ENCODE peak calls at places on chromosomes 6 and 20, in ten cellular contexts. Y is RWPE1, S is ovary, U is heart right ventricle, C is fibroblast of lung, T is substantia nigra, Z is A549, E is lung, L is psoas muscle, P is colonic mucosa. I is an unnamed sample.

GRCh38 chr6:155234687-155235543 is 28.9 kb upstream of the CLDN20 start:
- DNase-seq in Y (no peak), S (no peak), U (no peak), C (peak), T (no peak), Z (no peak), E (no peak), L (no peak), P (no peak), I (no peak)

GRCh38 chr20:32527052-32527446 is 58.1 kb downstream of the NOL4L start:
- DNase-seq in Y (no peak), S (no peak), U (no peak), C (no peak), T (no peak), Z (no peak), E (no peak), L (no peak), P (no peak), I (no peak)

GRCh38 chr6:136103763-136104311 is 146.3 kb downstream of the MTFR2 start:
- DNase-seq in Y (no peak), S (peak), U (peak), C (no peak), T (peak), Z (no peak), E (no peak), L (peak), P (peak), I (no peak)

GRCh38 chr20:8394308-8394945 is 262.4 kb downstream of the PLCB1 start:
- DNase-seq in Y (no peak), S (no peak), U (no peak), C (peak), T (no peak), Z (no peak), E (no peak), L (no peak), P (no peak), I (no peak)

GRCh38 chr20:57056651-57057050 is 209.8 kb downstream of the BMP7 start:
- DNase-seq in Y (no peak), S (no peak), U (no peak), C (peak), T (no peak), Z (no peak), E (no peak), L (no peak), P (no peak), I (no peak)

GRCh38 chr20:35312348-35312747 is 20.1 kb upstream of the FAM83C start:
- DNase-seq in Y (peak), S (no peak), U (no peak), C (peak), T (no peak), Z (peak), E (no peak), L (no peak), P (no peak), I (no peak)

GRCh38 chr6:37862992-37863391 is 43.5 kb downstream of the ZFAND3 start:
- DNase-seq in Y (peak), S (no peak), U (no peak), C (peak), T (no peak), Z (peak), E (no peak), L (no peak), P (no peak), I (peak)

GRCh38 chr6:1720620-1721322 is 111.1 kb downstream of the FOXC1 start:
- DNase-seq in Y (no peak), S (no peak), U (no peak), C (no peak), T (no peak), Z (no peak), E (no peak), L (no peak), P (no peak), I (no peak)

GRCh38 chr20:18496042-18496441 is 983 bp downstream of the RBBP9 start:
- DNase-seq in Y (no peak), S (no peak), U (no peak), C (peak), T (no peak), Z (no peak), E (no peak), L (no peak), P (no peak), I (no peak)

GRCh38 chr6:128655978-128656498 is 135.6 kb upstream of the PTPRK start:
- DNase-seq in Y (peak), S (no peak), U (no peak), C (peak), T (no peak), Z (peak), E (no peak), L (no peak), P (no peak), I (peak)

GRCh38 chr20:36435799-36436541 is 105.3 kb upstream of the MYL9 start:
- DNase-seq in Y (peak), S (peak), U (peak), C (peak), T (peak), Z (peak), E (peak), L (peak), P (peak), I (no peak)

GRCh38 chr20:10316582-10316981 is 98.0 kb downstream of the SNAP25 start:
- DNase-seq in Y (no peak), S (no peak), U (no peak), C (no peak), T (no peak), Z (peak), E (no peak), L (no peak), P (no peak), I (no peak)

GRCh38 chr6:14498748-14499147 is 381.2 kb downstream of the CD83 start:
- DNase-seq in Y (no peak), S (no peak), U (no peak), C (no peak), T (no peak), Z (no peak), E (no peak), L (no peak), P (no peak), I (no peak)

GRCh38 chr6:3351837-3352524 is 93.2 kb downstream of the PSMG4 start:
- DNase-seq in Y (no peak), S (no peak), U (no peak), C (no peak), T (no peak), Z (no peak), E (no peak), L (no peak), P (no peak), I (no peak)

GRCh38 chr6:41284726-41285125 is 1.8 kb downstream of the TREM1 start:
- DNase-seq in Y (no peak), S (no peak), U (no peak), C (peak), T (no peak), Z (no peak), E (peak), L (no peak), P (no peak), I (no peak)

GRCh38 chr6:82030301-82030700 is 217.2 kb downstream of the IBTK start:
- DNase-seq in Y (no peak), S (no peak), U (no peak), C (no peak), T (no peak), Z (no peak), E (no peak), L (no peak), P (no peak), I (no peak)

GRCh38 chr20:17611540-17612286 is 41.8 kb downstream of the DSTN start:
- DNase-seq in Y (peak), S (no peak), U (no peak), C (peak), T (no peak), Z (no peak), E (no peak), L (no peak), P (peak), I (peak)

GRCh38 chr6:99093781-99094180 is 146.0 kb upstream of the FBXL4 start:
- DNase-seq in Y (no peak), S (no peak), U (no peak), C (no peak), T (no peak), Z (no peak), E (no peak), L (no peak), P (no peak), I (no peak)

GRCh38 chr6:32876603-32877002 is 22.6 kb downstream of the PSMB9 start:
- DNase-seq in Y (no peak), S (no peak), U (no peak), C (no peak), T (no peak), Z (no peak), E (no peak), L (no peak), P (no peak), I (no peak)

GRCh38 chr6:25371037-25371347 is 91.8 kb downstream of the CARMIL1 start:
- DNase-seq in Y (no peak), S (no peak), U (no peak), C (no peak), T (no peak), Z (no peak), E (no peak), L (no peak), P (no peak), I (no peak)

GRCh38 chr20:46388201-46388836 is 18.1 kb downstream of the ELMO2 start:
- DNase-seq in Y (no peak), S (no peak), U (no peak), C (no peak), T (no peak), Z (no peak), E (no peak), L (no peak), P (no peak), I (no peak)

GRCh38 chr20:10728873-10729670 is 55.3 kb upstream of the JAG1 start:
- DNase-seq in Y (no peak), S (no peak), U (no peak), C (peak), T (no peak), Z (no peak), E (no peak), L (no peak), P (no peak), I (no peak)

GRCh38 chr6:112338310-112338709 is 8.8 kb upstream of the RFPL4B start:
- DNase-seq in Y (no peak), S (no peak), U (no peak), C (peak), T (no peak), Z (no peak), E (no peak), L (no peak), P (no peak), I (no peak)

GRCh38 chr20:51533291-51534172 is 9.0 kb downstream of the NFATC2 start:
- DNase-seq in Y (peak), S (no peak), U (no peak), C (peak), T (no peak), Z (peak), E (no peak), L (no peak), P (no peak), I (peak)

GRCh38 chr6:137323860-137324259 is 104.7 kb upstream of the IFNGR1 start:
- DNase-seq in Y (no peak), S (no peak), U (no peak), C (no peak), T (no peak), Z (peak), E (no peak), L (no peak), P (no peak), I (no peak)

GRCh38 chr6:119348308-119349040 is 1.1 kb downstream of the MAN1A1 start:
- DNase-seq in Y (peak), S (peak), U (peak), C (peak), T (peak), Z (no peak), E (no peak), L (peak), P (peak), I (no peak)

GRCh38 chr6:168232046-168232445 is 87.5 kb downstream of the DACT2 start:
- DNase-seq in Y (no peak), S (no peak), U (no peak), C (no peak), T (no peak), Z (no peak), E (no peak), L (no peak), P (no peak), I (no peak)

GRCh38 chr20:18056174-18057105 is 1.3 kb downstream of the OVOL2 start:
- DNase-seq in Y (no peak), S (no peak), U (no peak), C (peak), T (no peak), Z (peak), E (peak), L (no peak), P (peak), I (no peak)

GRCh38 chr6:14321992-14322772 is 204.6 kb downstream of the CD83 start:
- DNase-seq in Y (no peak), S (no peak), U (no peak), C (no peak), T (no peak), Z (peak), E (no peak), L (no peak), P (peak), I (no peak)

GRCh38 chr6:131597448-131597847 is 24.4 kb downstream of the ARG1 start:
- DNase-seq in Y (peak), S (no peak), U (no peak), C (no peak), T (no peak), Z (no peak), E (no peak), L (no peak), P (no peak), I (no peak)

GRCh38 chr6:159977242-159978214 is 8.6 kb downstream of the IGF2R start:
- DNase-seq in Y (no peak), S (peak), U (peak), C (peak), T (peak), Z (no peak), E (no peak), L (peak), P (no peak), I (no peak)

GRCh38 chr6:39756582-39756981 is 31.4 kb upstream of the KIF6 start:
- DNase-seq in Y (no peak), S (no peak), U (no peak), C (no peak), T (no peak), Z (no peak), E (no peak), L (no peak), P (no peak), I (no peak)

GRCh38 chr6:49606696-49607390 is 29.8 kb downstream of the RHAG start:
- DNase-seq in Y (peak), S (no peak), U (peak), C (peak), T (peak), Z (peak), E (no peak), L (no peak), P (peak), I (peak)

DNA sequence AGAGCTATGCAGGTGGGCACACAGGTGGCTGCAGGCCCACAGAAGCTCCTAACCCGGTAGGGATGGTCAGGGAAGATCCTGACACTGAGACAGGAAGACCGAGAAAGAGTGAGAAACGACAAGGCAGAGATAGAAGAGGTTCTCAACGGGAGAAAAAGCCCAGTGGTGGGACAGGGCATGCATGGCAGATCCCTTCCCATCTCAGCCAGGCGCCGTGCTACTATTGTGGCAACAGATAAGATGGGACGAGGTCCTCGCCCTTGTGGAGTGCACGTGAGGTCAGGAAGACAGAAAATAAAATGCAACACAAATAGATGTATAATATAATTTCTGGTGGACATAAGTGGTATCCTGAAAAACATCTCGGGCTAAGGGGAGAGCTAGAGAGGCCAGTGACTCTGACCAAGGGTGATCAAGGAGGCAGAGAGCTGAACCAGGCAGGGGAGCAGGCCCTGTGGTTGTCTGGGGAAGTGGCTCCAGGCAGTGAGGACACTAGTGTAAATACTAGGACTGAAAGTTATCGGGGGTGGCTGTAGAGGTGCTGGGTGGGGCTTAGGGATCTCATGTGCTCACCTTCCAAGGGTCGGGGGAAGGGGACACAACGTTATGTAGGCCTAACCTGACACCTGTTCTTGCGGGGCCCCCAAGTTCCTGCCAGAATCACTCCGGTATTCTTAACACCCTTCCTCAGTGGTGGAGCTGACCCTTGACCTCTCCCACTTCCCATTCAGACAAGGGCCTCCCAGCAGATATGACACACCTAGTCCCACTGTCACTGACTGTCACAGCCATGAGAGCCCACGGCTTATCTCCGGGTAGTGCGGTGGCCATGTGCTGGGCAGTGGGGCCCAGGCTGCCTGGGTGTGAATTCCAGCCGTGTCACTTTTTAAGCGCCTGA is 1.0 kb downstream of the SRXN1 start:
- DNase-seq in Y (no peak), S (no peak), U (no peak), C (no peak), T (no peak), Z (peak), E (no peak), L (no peak), P (peak), I (no peak)
- H3K27ac ChIP-seq in Y (peak), S (no peak), U (peak), C (peak), T (peak), Z (peak), E (peak), L (peak), P (peak), I (peak)

DNA sequence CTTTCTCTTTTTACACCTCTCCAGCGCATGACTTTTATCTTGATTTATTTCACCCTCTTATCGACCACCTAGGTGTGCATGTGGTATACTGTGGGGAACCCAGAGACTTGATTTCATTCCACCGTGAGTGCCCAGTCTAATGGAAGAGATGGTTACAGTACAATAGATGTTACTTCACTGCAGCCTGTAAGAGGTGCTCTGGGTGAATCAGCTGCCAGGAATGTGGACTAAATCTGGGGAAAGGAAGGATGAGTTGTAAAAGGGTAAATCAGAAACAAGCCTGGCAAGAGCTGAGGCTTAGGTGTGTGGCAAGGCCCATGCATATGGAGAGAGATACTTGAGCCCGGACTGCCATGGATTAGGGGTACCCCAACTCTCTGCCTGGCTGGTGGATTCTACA is 7.4 kb downstream of the STK35 start:
- DNase-seq in Y (peak), S (no peak), U (no peak), C (peak), T (no peak), Z (peak), E (no peak), L (no peak), P (no peak), I (peak)
- H3K27ac ChIP-seq in Y (peak), S (no peak), U (peak), C (peak), T (no peak), Z (peak), E (no peak), L (peak), P (no peak), I (peak)

DNA sequence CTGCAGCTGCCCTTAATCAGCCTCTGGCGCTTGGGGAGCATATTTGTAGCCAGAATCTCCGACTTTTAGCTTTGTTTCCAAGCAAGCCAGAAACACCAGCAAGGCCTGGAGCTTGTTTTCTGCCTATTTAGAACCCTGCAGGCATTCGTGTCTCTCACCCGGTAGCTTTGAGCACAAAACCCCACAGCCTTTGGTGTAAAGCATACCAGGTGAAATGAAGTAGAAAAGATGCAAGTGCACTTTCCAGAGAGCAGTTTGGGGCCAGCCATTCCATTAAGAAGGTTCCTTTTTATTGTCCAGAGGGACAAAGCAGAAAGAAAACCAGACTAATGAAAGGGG is 736 bp downstream of the FAM217B start:
- DNase-seq in Y (no peak), S (no peak), U (no peak), C (no peak), T (no peak), Z (no peak), E (no peak), L (no peak), P (no peak), I (no peak)
- H3K27ac ChIP-seq in Y (peak), S (no peak), U (peak), C (peak), T (peak), Z (peak), E (peak), L (peak), P (peak), I (peak)

GRCh38 chr6:85676086-85676729 is 33.5 kb upstream of the SYNCRIP start:
- DNase-seq in Y (no peak), S (no peak), U (no peak), C (no peak), T (no peak), Z (no peak), E (no peak), L (no peak), P (no peak), I (no peak)
- H3K27ac ChIP-seq in Y (no peak), S (no peak), U (peak), C (peak), T (no peak), Z (peak), E (no peak), L (peak), P (no peak), I (peak)

GRCh38 chr6:151155095-151155494 is 84.7 kb upstream of the AKAP12 start:
- DNase-seq in Y (no peak), S (no peak), U (no peak), C (no peak), T (no peak), Z (no peak), E (no peak), L (no peak), P (no peak), I (no peak)

GRCh38 chr6:151164383-151164782 is 75.4 kb upstream of the AKAP12 start:
- DNase-seq in Y (no peak), S (no peak), U (peak), C (no peak), T (no peak), Z (no peak), E (no peak), L (no peak), P (no peak), I (no peak)

GRCh38 chr6:151161363-151161762 is 78.4 kb upstream of the AKAP12 start:
- DNase-seq in Y (no peak), S (no peak), U (no peak), C (no peak), T (no peak), Z (no peak), E (no peak), L (no peak), P (no peak), I (no peak)

DNA sequence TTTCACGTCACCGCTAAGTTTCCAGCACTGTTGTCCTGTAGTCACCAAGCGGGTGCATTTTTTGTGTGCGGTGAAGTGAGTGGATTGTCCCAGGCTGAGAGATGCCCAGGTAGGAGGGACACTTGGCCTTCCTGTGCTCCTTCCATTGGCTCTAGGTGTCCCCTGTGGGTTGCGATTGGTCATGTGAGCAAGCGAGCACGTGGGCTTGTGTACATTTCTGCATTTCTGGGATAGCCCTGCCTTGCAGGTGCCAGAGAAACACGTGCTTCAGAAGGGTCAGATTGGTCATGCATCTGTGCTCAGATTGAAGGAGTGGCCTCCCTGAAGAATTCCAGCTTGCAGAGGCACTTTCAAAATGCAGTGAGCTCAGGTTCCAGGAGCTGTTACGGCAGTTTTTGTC is 78.9 kb upstream of the AKAP12 start:
- DNase-seq in Y (no peak), S (no peak), U (no peak), C (no peak), T (no peak), Z (peak), E (peak), L (no peak), P (no peak), I (no peak)
- H3K27ac ChIP-seq in Y (no peak), S (no peak), U (no peak), C (no peak), T (no peak), Z (no peak), E (no peak), L (no peak), P (no peak), I (no peak)

GRCh38 chr6:18314317-18314997 is 50.1 kb upstream of the DEK start:
- DNase-seq in Y (no peak), S (no peak), U (no peak), C (no peak), T (no peak), Z (no peak), E (no peak), L (no peak), P (no peak), I (no peak)

GRCh38 chr6:18308070-18308735 is 43.9 kb upstream of the DEK start:
- DNase-seq in Y (no peak), S (no peak), U (no peak), C (peak), T (no peak), Z (no peak), E (no peak), L (no peak), P (no peak), I (no peak)

GRCh38 chr6:18312368-18312767 is 48.0 kb upstream of the DEK start:
- DNase-seq in Y (no peak), S (no peak), U (no peak), C (no peak), T (no peak), Z (no peak), E (no peak), L (no peak), P (no peak), I (no peak)

GRCh38 chr6:18307006-18307405 is 42.7 kb upstream of the DEK start:
- DNase-seq in Y (peak), S (no peak), U (no peak), C (peak), T (no peak), Z (no peak), E (no peak), L (no peak), P (no peak), I (no peak)

GRCh38 chr6:18309046-18309445 is 44.7 kb upstream of the DEK start:
- DNase-seq in Y (no peak), S (no peak), U (no peak), C (no peak), T (no peak), Z (no peak), E (no peak), L (no peak), P (no peak), I (no peak)
- H3K27ac ChIP-seq in Y (no peak), S (no peak), U (no peak), C (peak), T (no peak), Z (no peak), E (no peak), L (no peak), P (no peak), I (no peak)

I was measured in epithelial cell of prostate.